ENCODE peak calls at places on chromosomes 1 and 21, in four cellular contexts. T is KBM-7; U is suprapubic skin; G is stimulated activated naive CD8-positive, alpha-beta T cell treated with anti-CD3 and anti-CD28 coated beads, Interleukin-15, amount 100 ng/mL, for 72 hours. F is an unnamed sample.

GRCh38 chr1:44717653-44718052 is 13.3 kb downstream of the RNU5D-1 start:
- DNase-seq in T (no peak), U (no peak), G (no peak), F (no peak)

GRCh38 chr1:39561321-39561720 is 15.3 kb downstream of the PABPC4 start:
- DNase-seq in T (no peak), U (no peak), G (no peak), F (no peak)

GRCh38 chr1:205792946-205793673 is 17.8 kb upstream of the RAB29 start:
- DNase-seq in T (no peak), U (no peak), G (no peak), F (no peak)

GRCh38 chr1:230600111-230601000 is 41.9 kb upstream of the COG2 start:
- DNase-seq in T (no peak), U (no peak), G (no peak), F (no peak)

GRCh38 chr1:183267646-183268431 is 81.8 kb downstream of the LAMC2 start:
- DNase-seq in T (no peak), U (peak; percentile 67), G (no peak), F (no peak)

GRCh38 chr1:234509457-234510328 is 30.7 kb upstream of the TARBP1 start:
- DNase-seq in T (no peak), U (no peak), G (no peak), F (no peak)

GRCh38 chr1:27009601-27010197 is 3.0 kb downstream of the TENT5B start:
- DNase-seq in T (no peak), U (no peak), G (no peak), F (no peak)

GRCh38 chr1:117658676-117659075 is 52.8 kb downstream of the TENT5C start:
- DNase-seq in T (peak; percentile 34), U (no peak), G (peak; percentile 57), F (peak; percentile 23)

GRCh38 chr1:199362996-199363395 is 664.5 kb upstream of the NR5A2 start:
- DNase-seq in T (no peak), U (no peak), G (no peak), F (no peak)

GRCh38 chr21:14273736-14274538 is 58.0 kb downstream of the RBM11 start:
- DNase-seq in T (no peak), U (peak; percentile 78), G (no peak), F (no peak)

GRCh38 chr21:43339668-43340067 is 87.3 kb downstream of the SIK1 start:
- DNase-seq in T (no peak), U (no peak), G (no peak), F (no peak)

GRCh38 chr1:66317156-66317543 is 216.8 kb upstream of the SGIP1 start:
- DNase-seq in T (no peak), U (no peak), G (no peak), F (no peak)

GRCh38 chr21:43771698-43772367 is 4.3 kb downstream of the CSTB start:
- DNase-seq in T (no peak), U (no peak), G (no peak), F (no peak)

GRCh38 chr21:45011911-45012660 is 62.3 kb upstream of the ADARB1 start:
- DNase-seq in T (no peak), U (no peak), G (no peak), F (no peak)

GRCh38 chr1:202245391-202245790 is 51.8 kb downstream of the LGR6 start:
- DNase-seq in T (no peak), U (peak; percentile 32), G (no peak), F (no peak)

GRCh38 chr21:39444406-39445145 is 1.0 kb downstream of the LCA5L start:
- DNase-seq in T (no peak), U (no peak), G (no peak), F (no peak)

GRCh38 chr21:42574234-42575027 is 60.8 kb downstream of the SLC37A1 start:
- DNase-seq in T (no peak), U (peak; percentile 64), G (no peak), F (no peak)

GRCh38 chr21:24823247-24823646 is 784.0 kb downstream of the MRPL39 start:
- DNase-seq in T (no peak), U (no peak), G (no peak), F (no peak)

GRCh38 chr1:116334015-116334547 is 39.0 kb upstream of the ATP1A1 start:
- DNase-seq in T (no peak), U (no peak), G (no peak), F (no peak)

GRCh38 chr1:27521336-27522147 is 31.6 kb upstream of the WASF2 start:
- DNase-seq in T (no peak), U (peak; percentile 84), G (peak; percentile 53), F (no peak)

GRCh38 chr1:230073371-230074035 is 6.5 kb downstream of the GALNT2 start:
- DNase-seq in T (no peak), U (no peak), G (no peak), F (no peak)

GRCh38 chr1:48338257-48338656 is 115.7 kb downstream of the SLC5A9 start:
- DNase-seq in T (no peak), U (no peak), G (no peak), F (no peak)

GRCh38 chr1:30274176-30274936 is 449.0 kb downstream of the MATN1 start:
- DNase-seq in T (no peak), U (peak; percentile 29), G (no peak), F (no peak)

GRCh38 chr1:201329801-201330200 is 46.5 kb downstream of the PKP1 start:
- DNase-seq in T (no peak), U (no peak), G (no peak), F (no peak)

GRCh38 chr1:208238710-208239517 is 5.3 kb downstream of the PLXNA2 start:
- DNase-seq in T (peak; percentile 53), U (peak; percentile 70), G (peak; percentile 20), F (peak; percentile 15)

GRCh38 chr1:91133240-91133639 is 111.4 kb upstream of the ZNF644 start:
- DNase-seq in T (no peak), U (no peak), G (no peak), F (no peak)

F was measured in stimulated activated naive B cell treated with anti-CD40 and anti-IgM and Interleukin-4, amounts not matched to agents 10 μg/mL and 1 μg/mL and 100 μg/mL, for 72 hours.